ENCODE peak calls at places on chromosomes 1 and 21, in four cellular contexts. V, Z, T and H are unnamed samples.
A peak's percentile ranks its signal among the peaks of the same experiment; 100 is the strongest.

GRCh38 chr21:45741691-45742090 is 98.2 kb downstream of the PCBP3 start:
- DNase-seq in V (no peak), T (no peak), Z (no peak), H (peak; percentile 11)

GRCh38 chr1:188817814-188818213 is 1659.8 kb downstream of the BRINP3 start:
- DNase-seq in Z (no peak), V (no peak), T (no peak), H (no peak)

GRCh38 chr1:68218485-68218884 is 13.8 kb downstream of the WLS start:
- DNase-seq in Z (no peak), T (no peak), V (no peak), H (no peak)

GRCh38 chr1:183567584-183567983 is 22.7 kb downstream of the NCF2 start:
- DNase-seq in Z (no peak), V (no peak), T (peak; percentile 62), H (peak; percentile 32)

GRCh38 chr1:58862728-58863385 is 79.0 kb upstream of the JUN start:
- DNase-seq in T (no peak), Z (no peak), V (no peak), H (no peak)

GRCh38 chr1:36132029-36132428 is 7.0 kb upstream of the COL8A2 start:
- DNase-seq in T (no peak), Z (no peak), V (no peak), H (no peak)

GRCh38 chr1:48245106-48245505 is 22.6 kb downstream of the SLC5A9 start:
- DNase-seq in Z (no peak), V (no peak), T (no peak), H (no peak)

GRCh38 chr1:237108299-237109040 is 66.5 kb downstream of the RYR2 start:
- DNase-seq in Z (no peak), T (no peak), V (no peak), H (no peak)

GRCh38 chr1:159212596-159212995 is 7.9 kb downstream of the ACKR1 start:
- DNase-seq in V (no peak), T (no peak), Z (no peak), H (no peak)

GRCh38 chr1:113684153-113684541 is 75.1 kb downstream of the PHTF1 start:
- DNase-seq in Z (no peak), V (no peak), T (peak; percentile 63), H (peak; percentile 54)

GRCh38 chr21:39094087-39094785 is 89.0 kb downstream of the PSMG1 start:
- DNase-seq in V (no peak), T (no peak), Z (no peak), H (no peak)

GRCh38 chr21:41653944-41654625 is 112.8 kb downstream of the RIPK4 start:
- DNase-seq in T (no peak), V (no peak), Z (no peak), H (peak; percentile 70)

GRCh38 chr1:10283318-10283984 is 73.1 kb downstream of the KIF1B start:
- DNase-seq in T (no peak), Z (no peak), V (no peak), H (peak; percentile 30)

GRCh38 chr21:44484498-44485253 is 29.4 kb downstream of the LRRC3 start:
- DNase-seq in T (no peak), V (no peak), Z (no peak), H (no peak)

GRCh38 chr1:18693256-18694098 is 62.8 kb downstream of the PAX7 start:
- DNase-seq in V (no peak), Z (no peak), T (no peak), H (no peak)

GRCh38 chr21:25412090-25412489 is 195.2 kb downstream of the MRPL39 start:
- DNase-seq in Z (no peak), T (no peak), V (no peak), H (peak; percentile 18)

GRCh38 chr1:175548774-175549173 is 194.6 kb downstream of the TNR start:
- DNase-seq in T (no peak), V (no peak), Z (no peak), H (peak; percentile 21)

GRCh38 chr1:110233861-110234260 is 23.7 kb downstream of the KCNC4 start:
- DNase-seq in V (no peak), Z (no peak), T (no peak), H (no peak)

GRCh38 chr1:4700801-4701200 is 46.4 kb downstream of the AJAP1 start:
- DNase-seq in Z (no peak), T (no peak), V (no peak), H (no peak)

GRCh38 chr1:62198781-62199125 is 4.1 kb downstream of the L1TD1 start:
- DNase-seq in T (no peak), Z (no peak), V (no peak), H (peak; percentile 4)

GRCh38 chr1:181479137-181479745 is 4.1 kb upstream of the CACNA1E start:
- DNase-seq in Z (peak; percentile 58), T (no peak), V (peak; percentile 79), H (peak; percentile 75)

GRCh38 chr1:209870151-209870831 is 42.5 kb downstream of the UTP25 start:
- DNase-seq in T (no peak), Z (no peak), V (no peak), H (peak; percentile 40)

GRCh38 chr21:45284456-45284741 is 3.3 kb downstream of the POFUT2 start:
- DNase-seq in Z (no peak), T (no peak), V (no peak), H (no peak)

GRCh38 chr1:119291611-119292206 is 76.9 kb upstream of the HAO2 start:
- DNase-seq in V (no peak), T (no peak), Z (no peak), H (no peak)

GRCh38 chr1:46246548-46247432 is 773 bp upstream of the RAD54L start:
- DNase-seq in V (peak; percentile 46), Z (no peak), T (peak; percentile 44), H (peak; percentile 69)

GRCh38 chr21:45869121-45870007 is 112.2 kb upstream of the COL6A1 start:
- DNase-seq in Z (no peak), T (no peak), V (no peak), H (peak; percentile 83)

GRCh38 chr1:230299148-230300006 is 126.8 kb downstream of the PGBD5 start:
- DNase-seq in V (no peak), T (no peak), Z (no peak), H (no peak)

GRCh38 chr1:24909388-24909898 is 20.6 kb downstream of the RUNX3 start:
- DNase-seq in Z (no peak), T (peak; percentile 41), V (peak; percentile 59), H (peak; percentile 78)

GRCh38 chr21:39136711-39137110 is 46.5 kb downstream of the PSMG1 start:
- DNase-seq in T (no peak), V (no peak), Z (no peak), H (peak; percentile 37)

GRCh38 chr1:46797696-46798470 is 963 bp upstream of the CYP4B1 start:
- DNase-seq in V (peak; percentile 1), T (no peak), Z (no peak), H (no peak)